ENCODE peak calls at places on chromosomes 5 and 9, in nine cellular contexts. One of them, this sample, is unnamed.

GRCh38 chr9:14400658-14400995 is 86.7 kb upstream of the NFIB start:
- DNase-seq in G401: peak
- DNase-seq in activated T-cell treated with anti-CD3 and anti-CD28 coated beads, Interleukin-2, amount 50 U/mL, for 1 hour: no peak
- DNase-seq in nucleus accumbens: peak
- DNase-seq in astrocyte of the spinal cord: peak
- DNase-seq in uterus: peak
- DNase-seq in pons: peak
- DNase-seq in CD4-positive, alpha-beta memory T cell: no peak
- DNase-seq in stimulated activated CD4-positive, alpha-beta T cell treated with anti-CD3 and anti-CD28 coated beads, TNF-alpha, amount 100 ng/mL, for 1 hour: no peak
- DNase-seq in this sample: peak

GRCh38 chr5:179405426-179406030 is 60.3 kb upstream of the ADAMTS2 start:
- DNase-seq in activated T-cell treated with anti-CD3 and anti-CD28 coated beads, Interleukin-2, amount 50 U/mL, for 1 hour: no peak
- DNase-seq in G401: no peak
- DNase-seq in pons: no peak
- DNase-seq in astrocyte of the spinal cord: no peak
- DNase-seq in uterus: no peak
- DNase-seq in CD4-positive, alpha-beta memory T cell: no peak
- DNase-seq in stimulated activated CD4-positive, alpha-beta T cell treated with anti-CD3 and anti-CD28 coated beads, TNF-alpha, amount 100 ng/mL, for 1 hour: no peak
- DNase-seq in nucleus accumbens: no peak
- DNase-seq in this sample: no peak

GRCh38 chr5:115840825-115841224 is 540 bp downstream of the ATG12 start:
- DNase-seq in nucleus accumbens: no peak
- DNase-seq in CD4-positive, alpha-beta memory T cell: no peak
- DNase-seq in G401: peak
- DNase-seq in astrocyte of the spinal cord: no peak
- DNase-seq in stimulated activated CD4-positive, alpha-beta T cell treated with anti-CD3 and anti-CD28 coated beads, TNF-alpha, amount 100 ng/mL, for 1 hour: no peak
- DNase-seq in pons: no peak
- DNase-seq in activated T-cell treated with anti-CD3 and anti-CD28 coated beads, Interleukin-2, amount 50 U/mL, for 1 hour: no peak
- DNase-seq in uterus: no peak
- DNase-seq in this sample: no peak

GRCh38 chr5:36436306-36436705 is 134.6 kb upstream of the RANBP3L start:
- DNase-seq in nucleus accumbens: no peak
- DNase-seq in astrocyte of the spinal cord: no peak
- DNase-seq in pons: peak
- DNase-seq in stimulated activated CD4-positive, alpha-beta T cell treated with anti-CD3 and anti-CD28 coated beads, TNF-alpha, amount 100 ng/mL, for 1 hour: no peak
- DNase-seq in uterus: no peak
- DNase-seq in activated T-cell treated with anti-CD3 and anti-CD28 coated beads, Interleukin-2, amount 50 U/mL, for 1 hour: no peak
- DNase-seq in CD4-positive, alpha-beta memory T cell: no peak
- DNase-seq in G401: no peak
- DNase-seq in this sample: no peak

GRCh38 chr9:14674630-14675029 is 18.6 kb downstream of the ZDHHC21 start:
- DNase-seq in nucleus accumbens: no peak
- DNase-seq in uterus: no peak
- DNase-seq in pons: no peak
- DNase-seq in G401: no peak
- DNase-seq in CD4-positive, alpha-beta memory T cell: no peak
- DNase-seq in stimulated activated CD4-positive, alpha-beta T cell treated with anti-CD3 and anti-CD28 coated beads, TNF-alpha, amount 100 ng/mL, for 1 hour: no peak
- DNase-seq in astrocyte of the spinal cord: no peak
- DNase-seq in activated T-cell treated with anti-CD3 and anti-CD28 coated beads, Interleukin-2, amount 50 U/mL, for 1 hour: no peak
- DNase-seq in this sample: no peak

GRCh38 chr5:81020478-81021167 is 60.5 kb downstream of the RASGRF2 start:
- DNase-seq in uterus: no peak
- DNase-seq in nucleus accumbens: no peak
- DNase-seq in stimulated activated CD4-positive, alpha-beta T cell treated with anti-CD3 and anti-CD28 coated beads, TNF-alpha, amount 100 ng/mL, for 1 hour: no peak
- DNase-seq in G401: no peak
- DNase-seq in CD4-positive, alpha-beta memory T cell: no peak
- DNase-seq in pons: peak
- DNase-seq in astrocyte of the spinal cord: no peak
- DNase-seq in activated T-cell treated with anti-CD3 and anti-CD28 coated beads, Interleukin-2, amount 50 U/mL, for 1 hour: no peak
- DNase-seq in this sample: no peak

GRCh38 chr5:151264113-151264512 is 11.1 kb downstream of the GM2A start:
- DNase-seq in CD4-positive, alpha-beta memory T cell: no peak
- DNase-seq in astrocyte of the spinal cord: peak
- DNase-seq in nucleus accumbens: no peak
- DNase-seq in G401: no peak
- DNase-seq in stimulated activated CD4-positive, alpha-beta T cell treated with anti-CD3 and anti-CD28 coated beads, TNF-alpha, amount 100 ng/mL, for 1 hour: no peak
- DNase-seq in activated T-cell treated with anti-CD3 and anti-CD28 coated beads, Interleukin-2, amount 50 U/mL, for 1 hour: no peak
- DNase-seq in uterus: no peak
- DNase-seq in pons: no peak
- DNase-seq in this sample: no peak

GRCh38 chr5:96331681-96332361 is 101.2 kb downstream of the PCSK1 start:
- DNase-seq in nucleus accumbens: no peak
- DNase-seq in pons: no peak
- DNase-seq in G401: no peak
- DNase-seq in astrocyte of the spinal cord: no peak
- DNase-seq in uterus: no peak
- DNase-seq in stimulated activated CD4-positive, alpha-beta T cell treated with anti-CD3 and anti-CD28 coated beads, TNF-alpha, amount 100 ng/mL, for 1 hour: no peak
- DNase-seq in activated T-cell treated with anti-CD3 and anti-CD28 coated beads, Interleukin-2, amount 50 U/mL, for 1 hour: no peak
- DNase-seq in CD4-positive, alpha-beta memory T cell: no peak
- DNase-seq in this sample: no peak

GRCh38 chr5:171571663-171572062 is 152.2 kb downstream of the FGF18 start:
- DNase-seq in pons: no peak
- DNase-seq in G401: no peak
- DNase-seq in astrocyte of the spinal cord: peak
- DNase-seq in stimulated activated CD4-positive, alpha-beta T cell treated with anti-CD3 and anti-CD28 coated beads, TNF-alpha, amount 100 ng/mL, for 1 hour: no peak
- DNase-seq in uterus: no peak
- DNase-seq in activated T-cell treated with anti-CD3 and anti-CD28 coated beads, Interleukin-2, amount 50 U/mL, for 1 hour: no peak
- DNase-seq in nucleus accumbens: no peak
- DNase-seq in CD4-positive, alpha-beta memory T cell: no peak
- DNase-seq in this sample: peak

GRCh38 chr9:14031015-14031414 is 282.9 kb downstream of the NFIB start:
- DNase-seq in uterus: peak
- DNase-seq in G401: no peak
- DNase-seq in pons: peak
- DNase-seq in activated T-cell treated with anti-CD3 and anti-CD28 coated beads, Interleukin-2, amount 50 U/mL, for 1 hour: no peak
- DNase-seq in nucleus accumbens: no peak
- DNase-seq in stimulated activated CD4-positive, alpha-beta T cell treated with anti-CD3 and anti-CD28 coated beads, TNF-alpha, amount 100 ng/mL, for 1 hour: no peak
- DNase-seq in astrocyte of the spinal cord: peak
- DNase-seq in CD4-positive, alpha-beta memory T cell: no peak
- DNase-seq in this sample: peak

This sample was measured in myocyte.